ENCODE peak calls at places on chromosomes 16 and 17, in five cellular contexts. U is activated B cell treated with CpG ODN at 0.5 μM for 24 hours; P is CD8-positive, alpha-beta T cell; Z is neural crest cell; G is mucosa of descending colon. E is an unnamed sample.
A peak's percentile ranks its signal among the peaks of the same experiment; 100 is the strongest.

GRCh38 chr17:51107666-51108227 is 12.9 kb downstream of the SPAG9 start:
- DNase-seq in U (no peak), P (no peak), Z (no peak), G (no peak), E (no peak)

GRCh38 chr17:9811086-9811485 is 10.8 kb downstream of the GSG1L2 start:
- DNase-seq in U (no peak), P (no peak), Z (no peak), G (no peak), E (no peak)

GRCh38 chr17:19410875-19411291 is at the start of gene RNF112:
- DNase-seq in U (no peak), P (no peak), Z (no peak), G (no peak), E (no peak)

GRCh38 chr16:89133457-89134127 is 38.0 kb upstream of the CDH15 start:
- DNase-seq in U (peak; percentile 2), P (no peak), Z (no peak), G (no peak), E (no peak)

GRCh38 chr17:28141333-28141732 is 98.9 kb downstream of the NLK start:
- DNase-seq in U (no peak), P (no peak), Z (no peak), G (no peak), E (no peak)

GRCh38 chr16:30183236-30183960 is at the start of gene CORO1A:
- DNase-seq in U (peak; percentile 86), P (peak; percentile 58), Z (peak; percentile 77), G (peak; percentile 90), E (peak; percentile 86)

GRCh38 chr17:82090549-82091263 is 7.3 kb downstream of the FASN start:
- DNase-seq in U (no peak), P (no peak), Z (no peak), G (no peak), E (no peak)

GRCh38 chr16:67088551-67088950 is 21.2 kb upstream of the PHAF1 start:
- DNase-seq in U (no peak), P (no peak), Z (no peak), G (no peak), E (no peak)

GRCh38 chr17:40542562-40543411 is 22.5 kb downstream of the CCR7 start:
- DNase-seq in U (peak; percentile 40), P (no peak), Z (no peak), G (peak; percentile 52), E (no peak)

GRCh38 chr16:68524069-68524820 is 14.8 kb upstream of the ZFP90 start:
- DNase-seq in U (no peak), P (no peak), Z (no peak), G (no peak), E (no peak)

GRCh38 chr17:59914274-59914854 is 21.4 kb downstream of the RPS6KB1 start:
- DNase-seq in U (no peak), P (no peak), Z (no peak), G (no peak), E (peak; percentile 33)

GRCh38 chr17:61700252-61700651 is 109.2 kb upstream of the NACA2 start:
- DNase-seq in U (no peak), P (no peak), Z (no peak), G (no peak), E (no peak)

GRCh38 chr17:61698244-61698643 is 107.2 kb upstream of the NACA2 start:
- DNase-seq in U (no peak), P (no peak), Z (no peak), G (no peak), E (no peak)

GRCh38 chr17:61699694-61700093 is 108.7 kb upstream of the NACA2 start:
- DNase-seq in U (no peak), P (no peak), Z (no peak), G (no peak), E (no peak)

GRCh38 chr17:61701334-61701733 is 110.3 kb upstream of the NACA2 start:
- DNase-seq in U (no peak), P (no peak), Z (no peak), G (no peak), E (no peak)

GRCh38 chr17:61699032-61699431 is 108.0 kb upstream of the NACA2 start:
- DNase-seq in U (no peak), P (no peak), Z (no peak), G (no peak), E (no peak)
- TF ChIP-seq CTCF in U (no peak), P (no peak), Z (no peak), G (no peak), E (no peak)

DNA sequence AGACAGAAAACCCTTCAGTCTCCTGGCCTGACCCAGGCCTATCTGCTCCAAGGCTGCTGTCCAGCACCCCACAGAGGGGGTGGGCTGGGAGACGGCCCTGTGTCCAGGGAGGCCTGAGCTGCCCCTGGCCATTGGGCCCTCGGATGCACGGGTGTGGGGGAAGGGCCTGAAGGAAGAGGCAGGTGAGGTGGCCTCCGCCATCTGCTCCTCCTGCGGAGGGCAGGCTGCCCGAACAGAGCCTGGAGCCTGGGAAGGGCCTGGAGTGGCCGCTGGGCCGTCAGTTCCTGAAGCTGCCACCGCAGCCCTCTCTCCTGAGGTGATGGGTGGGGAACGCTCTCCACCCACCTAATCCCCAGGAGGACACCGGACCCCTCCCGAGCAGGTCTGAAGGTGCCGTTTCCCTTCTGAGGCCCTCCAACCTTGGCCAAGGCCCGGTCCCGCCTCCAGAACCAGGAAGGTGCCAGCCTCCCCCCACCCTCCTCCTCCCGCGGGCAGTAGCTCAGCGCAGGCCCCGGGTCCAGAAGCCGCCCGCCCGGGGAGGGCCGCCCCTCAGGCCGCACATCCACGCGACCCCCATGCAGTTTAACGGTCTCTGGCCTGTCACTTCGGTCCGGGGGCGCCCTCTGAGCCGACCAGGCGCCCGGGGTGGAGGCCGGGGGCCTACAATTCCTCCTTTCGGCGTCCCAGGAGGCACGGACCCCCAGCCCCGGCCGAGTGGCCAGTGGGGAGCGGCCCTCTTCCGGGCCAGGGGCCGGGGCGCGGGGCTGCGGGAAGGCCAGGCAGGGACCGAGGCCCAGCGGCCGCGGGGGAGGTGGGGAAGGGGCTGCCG is 835 bp downstream of the FBXL16 start:
- DNase-seq in U (no peak), P (no peak), Z (no peak), G (no peak), E (no peak)
- TF ChIP-seq CTCF in U (no peak), P (no peak), Z (no peak), G (no peak), E (no peak)

DNA sequence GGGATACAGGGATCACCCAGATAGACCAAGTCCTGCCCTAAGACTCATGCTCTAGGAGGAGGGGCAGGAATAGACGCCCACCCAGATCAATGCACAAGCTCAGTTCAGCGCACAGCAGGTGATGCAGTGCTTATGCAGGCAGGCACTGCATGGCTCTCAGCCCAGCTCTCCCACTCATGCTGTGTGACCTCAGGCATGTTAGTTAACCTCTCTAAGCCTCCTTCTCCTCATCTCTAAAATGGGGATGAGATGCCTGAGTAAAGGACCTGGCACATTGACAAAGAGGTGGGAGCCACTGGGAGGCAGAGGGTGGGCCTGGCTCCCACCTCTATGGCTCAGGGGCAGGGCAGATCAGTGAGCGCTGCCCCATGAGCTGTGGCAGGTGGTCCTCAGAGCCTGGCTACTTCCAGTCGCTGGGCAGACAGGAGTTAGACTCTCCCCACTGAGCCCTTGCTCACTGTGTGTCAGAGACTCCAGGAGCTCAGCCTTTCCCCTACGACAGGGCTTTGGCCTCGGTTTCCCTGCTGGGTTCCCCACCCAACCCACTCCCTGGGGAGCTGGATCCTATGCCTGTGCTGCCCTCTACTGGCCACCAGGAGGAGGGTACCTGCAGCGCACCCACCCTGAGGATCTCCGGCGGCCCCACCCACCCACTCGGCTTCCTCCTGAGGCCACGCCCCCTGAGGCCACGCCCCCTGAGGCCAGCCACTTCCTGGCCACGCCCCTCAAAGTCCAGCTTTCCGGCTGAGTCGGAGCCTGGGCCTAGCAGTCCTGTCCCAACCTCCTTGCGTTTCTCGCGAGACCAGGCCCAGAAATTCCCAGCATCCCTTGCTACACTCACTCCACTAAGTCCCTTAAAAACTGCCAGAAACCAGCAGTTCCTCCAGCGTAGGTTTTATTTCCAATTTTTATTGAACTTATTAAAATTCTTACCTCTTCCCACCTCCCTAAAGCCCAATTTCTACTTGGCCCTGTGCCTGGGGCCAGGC is 196.1 kb downstream of the GSG1L start:
- DNase-seq in U (no peak), P (no peak), Z (peak; percentile 80), G (peak; percentile 74), E (peak; percentile 54)
- TF ChIP-seq CTCF in U (no peak), P (peak; percentile 23), Z (peak; percentile 72), G (peak; percentile 15), E (peak; percentile 43)

DNA sequence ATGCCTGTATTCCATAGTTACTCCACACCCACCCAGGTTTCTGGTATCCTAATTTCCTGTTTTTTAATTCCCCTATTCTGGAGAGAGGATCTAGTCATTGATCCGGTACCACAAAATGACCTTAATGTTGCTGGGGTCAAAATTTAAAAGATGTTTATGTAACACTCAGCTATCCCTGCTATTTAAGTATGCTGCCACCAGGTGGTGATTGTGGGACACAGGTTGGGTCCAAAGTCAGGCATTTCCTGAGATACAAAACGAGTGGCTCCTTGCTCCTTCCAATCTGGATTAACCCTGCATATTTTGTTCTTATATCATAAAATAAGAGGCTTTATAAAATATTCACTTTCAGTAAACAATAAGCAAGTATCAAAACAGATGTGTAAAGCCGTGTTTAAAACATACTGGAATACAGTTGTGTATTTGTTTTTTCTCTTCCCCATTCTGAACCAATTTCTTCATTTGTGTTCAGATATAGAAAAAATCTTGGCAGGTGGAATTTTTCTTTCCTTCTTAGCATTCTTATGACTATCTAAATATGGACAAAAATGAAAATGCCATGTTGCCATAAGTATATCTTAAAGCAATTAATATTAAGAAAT is 16.3 kb downstream of the HS3ST4 start:
- DNase-seq in U (no peak), P (no peak), Z (no peak), G (peak; percentile 65), E (no peak)
- TF ChIP-seq CTCF in U (no peak), P (no peak), Z (peak; percentile 69), G (no peak), E (peak; percentile 53)

DNA sequence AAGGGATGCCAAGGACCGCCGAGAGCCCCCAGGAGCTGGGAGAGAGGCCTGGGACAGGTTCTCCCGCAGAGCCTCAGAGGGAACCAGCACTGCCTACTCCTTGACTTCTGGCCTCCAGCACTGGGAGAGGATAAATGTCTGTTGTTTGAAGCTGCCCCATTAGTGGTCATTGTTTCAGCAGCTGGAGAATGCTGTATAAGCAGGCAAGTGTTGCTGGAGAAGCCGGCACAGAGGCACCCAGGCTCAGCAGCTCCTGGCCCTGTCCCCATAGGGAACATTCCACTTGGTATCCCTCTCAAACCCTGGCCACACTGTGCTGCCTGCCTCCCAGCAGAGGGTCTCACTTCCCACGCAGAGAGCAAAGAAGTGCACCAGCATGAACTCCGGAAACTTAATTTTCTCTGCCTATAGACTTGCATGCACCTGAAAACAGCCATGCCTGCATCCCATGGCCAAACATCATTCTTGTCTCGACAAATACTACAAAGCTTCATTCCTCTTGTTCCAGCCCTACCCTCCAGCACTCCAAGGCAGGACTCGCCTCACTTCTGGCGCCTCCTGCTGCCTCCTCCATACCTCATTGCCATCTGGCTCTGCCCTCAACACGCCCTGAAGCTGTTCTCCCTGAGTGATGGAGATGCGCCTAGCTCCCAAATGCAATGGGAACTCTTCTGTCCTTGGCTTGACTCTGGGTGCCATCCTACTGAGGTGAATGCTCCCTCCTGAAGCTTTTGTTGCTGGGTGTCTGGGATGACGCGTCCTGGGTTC is 88.1 kb downstream of the DNAH17 start:
- DNase-seq in U (no peak), P (no peak), Z (no peak), G (no peak), E (no peak)
- TF ChIP-seq CTCF in U (no peak), P (no peak), Z (no peak), G (no peak), E (no peak)

GRCh38 chr16:1330931-1331711 is 2.3 kb upstream of the BAIAP3 start:
- DNase-seq in U (no peak), P (no peak), Z (no peak), G (no peak), E (no peak)
- TF ChIP-seq CTCF in U (no peak), P (no peak), Z (no peak), G (no peak), E (no peak)

GRCh38 chr16:72856797-72857196 is 191.1 kb downstream of the ZFHX3 start:
- DNase-seq in U (no peak), P (no peak), Z (no peak), G (peak; percentile 23), E (no peak)
- TF ChIP-seq CTCF in U (no peak), P (peak; percentile 14), Z (peak; percentile 43), G (no peak), E (peak; percentile 15)

E was measured in D721Med.